ENCODE peak calls at places on chromosomes 13 and 19, in nine cellular contexts. K is H9; H is CD8-positive, alpha-beta memory T cell; T is transverse colon; W is lower lobe of right lung; F is psoas muscle; X is tibial nerve; L is neural progenitor cell; R is heart right ventricle. E is an unnamed sample.

GRCh38 chr13:109412232-109412935 is 374.0 kb downstream of the IRS2 start:
- DNase-seq in F (no peak), T (peak; percentile 32), K (peak; percentile 46), H (no peak), R (peak; percentile 57), X (no peak), L (peak; percentile 77), W (peak; percentile 55), E (no peak)

GRCh38 chr13:49690133-49690989 is 925 bp downstream of the EBPL start:
- DNase-seq in X (no peak), L (no peak), K (no peak), H (no peak), F (no peak), R (no peak), T (peak; percentile 31), W (no peak), E (no peak)

GRCh38 chr13:44620057-44620456 is 43.9 kb upstream of the TSC22D1 start:
- DNase-seq in F (no peak), X (no peak), W (no peak), L (peak; percentile 18), H (no peak), R (no peak), K (no peak), T (no peak), E (no peak)

GRCh38 chr13:22926176-22927007 is 254.4 kb upstream of the SGCG start:
- DNase-seq in K (peak; percentile 85), W (peak; percentile 79), L (peak; percentile 27), F (peak; percentile 92), H (no peak), R (peak; percentile 85), X (peak; percentile 41), T (peak; percentile 67), E (no peak)

GRCh38 chr19:20078696-20079095 is 896 bp downstream of the ZNF90 start:
- DNase-seq in F (no peak), T (peak; percentile 31), W (peak; percentile 49), L (peak; percentile 55), K (no peak), R (no peak), H (no peak), X (no peak), E (no peak)

GRCh38 chr13:95643814-95644598 is 500 bp downstream of the DZIP1 start:
- DNase-seq in K (peak; percentile 61), W (no peak), F (peak; percentile 59), T (no peak), L (peak; percentile 77), H (no peak), X (no peak), R (peak; percentile 24), E (no peak)

GRCh38 chr13:38819053-38819452 is 132.2 kb downstream of the FREM2 start:
- DNase-seq in F (no peak), R (no peak), K (no peak), L (peak; percentile 54), W (no peak), H (no peak), X (no peak), T (no peak), E (no peak)

GRCh38 chr19:15643387-15643786 is 2.7 kb downstream of the CYP4F3 start:
- DNase-seq in W (no peak), X (no peak), R (no peak), F (no peak), H (no peak), K (no peak), T (no peak), L (no peak), E (no peak)

GRCh38 chr13:29573190-29573589 is 22.3 kb downstream of the SLC7A1 start:
- DNase-seq in K (no peak), L (no peak), R (no peak), W (no peak), F (peak; percentile 70), H (no peak), T (peak; percentile 78), X (no peak), E (no peak)

GRCh38 chr19:15358918-15359317 is 20.7 kb downstream of the AKAP8 start:
- DNase-seq in X (no peak), R (no peak), F (no peak), H (no peak), T (no peak), K (no peak), L (no peak), W (no peak), E (no peak)

GRCh38 chr13:100483836-100484381 is 104.7 kb downstream of the GGACT start:
- DNase-seq in T (no peak), F (no peak), W (no peak), L (no peak), R (no peak), X (no peak), H (no peak), K (no peak), E (no peak)

GRCh38 chr13:26964278-26965057 is 203.9 kb upstream of the GPR12 start:
- DNase-seq in H (no peak), W (no peak), L (no peak), T (no peak), F (no peak), K (no peak), R (peak; percentile 33), X (no peak), E (no peak)

GRCh38 chr13:22517544-22517943 is 663.2 kb upstream of the SGCG start:
- DNase-seq in T (no peak), F (no peak), L (peak; percentile 28), H (no peak), R (no peak), K (no peak), X (no peak), W (no peak), E (no peak)

GRCh38 chr19:33499671-33500506 is 21.7 kb downstream of the PEPD start:
- DNase-seq in K (no peak), W (peak; percentile 35), X (no peak), F (no peak), H (no peak), T (no peak), R (no peak), L (no peak), E (no peak)

GRCh38 chr13:59047546-59047945 is 1116.2 kb downstream of the DIAPH3 start:
- DNase-seq in H (no peak), T (no peak), R (no peak), W (no peak), K (no peak), L (no peak), X (no peak), F (no peak), E (no peak)

GRCh38 chr13:32624441-32624840 is 38.2 kb downstream of the PDS5B start:
- DNase-seq in L (no peak), T (no peak), W (no peak), F (no peak), H (no peak), K (no peak), X (no peak), R (no peak), E (no peak)

GRCh38 chr13:108533842-108534241 is 95.6 kb upstream of the MYO16 start:
- DNase-seq in F (no peak), X (no peak), L (no peak), H (no peak), K (no peak), W (no peak), T (no peak), R (no peak), E (no peak)

GRCh38 chr19:17555929-17556813 is 722 bp downstream of the COLGALT1 start:
- DNase-seq in K (peak; percentile 76), W (peak; percentile 88), T (peak; percentile 81), X (no peak), F (peak; percentile 80), L (peak; percentile 55), H (no peak), R (peak; percentile 75), E (no peak)

GRCh38 chr19:1449467-1450442 is at the start of gene APC2:
- DNase-seq in X (no peak), H (no peak), L (peak; percentile 95), W (no peak), K (peak; percentile 83), T (no peak), F (no peak), R (no peak), E (no peak)

GRCh38 chr19:1746401-1747284 is 6.7 kb upstream of the ONECUT3 start:
- DNase-seq in R (no peak), K (no peak), H (no peak), F (no peak), L (no peak), T (no peak), W (no peak), X (no peak), E (no peak)

GRCh38 chr19:47239610-47240296 is 8.8 kb upstream of the BBC3 start:
- DNase-seq in H (peak; percentile 64), F (peak; percentile 65), W (peak; percentile 65), R (peak; percentile 40), L (peak; percentile 89), X (no peak), T (peak; percentile 59), K (peak; percentile 78), E (peak; percentile 57)
- H3K27ac ChIP-seq in H (no peak overlapping the region), F (no peak overlapping the region), W (no peak overlapping the region), R (no peak overlapping the region), L (no peak overlapping the region), X (no peak overlapping the region), T (no peak overlapping the region), K (no peak overlapping the region), E (no peak overlapping the region)

GRCh38 chr13:112894423-112894672 is 74.7 kb upstream of the MCF2L start:
- DNase-seq in T (no peak), W (no peak), H (no peak), R (no peak), X (no peak), L (no peak), F (peak; percentile 46), K (no peak), E (no peak)
- H3K27me3 ChIP-seq in T (peaks cover 24% of the 10 kb centered on the region), W (peaks cover 22% of the 10 kb centered on the region), H (peaks cover 11% of the 10 kb centered on the region), R (peaks cover 16% of the 10 kb centered on the region), X (no peaks in the 10 kb centered on the region), L (peaks cover 8% of the 10 kb centered on the region), F (no peaks in the 10 kb centered on the region), K (no peaks in the 10 kb centered on the region), E (no peaks in the 10 kb centered on the region)

DNA sequence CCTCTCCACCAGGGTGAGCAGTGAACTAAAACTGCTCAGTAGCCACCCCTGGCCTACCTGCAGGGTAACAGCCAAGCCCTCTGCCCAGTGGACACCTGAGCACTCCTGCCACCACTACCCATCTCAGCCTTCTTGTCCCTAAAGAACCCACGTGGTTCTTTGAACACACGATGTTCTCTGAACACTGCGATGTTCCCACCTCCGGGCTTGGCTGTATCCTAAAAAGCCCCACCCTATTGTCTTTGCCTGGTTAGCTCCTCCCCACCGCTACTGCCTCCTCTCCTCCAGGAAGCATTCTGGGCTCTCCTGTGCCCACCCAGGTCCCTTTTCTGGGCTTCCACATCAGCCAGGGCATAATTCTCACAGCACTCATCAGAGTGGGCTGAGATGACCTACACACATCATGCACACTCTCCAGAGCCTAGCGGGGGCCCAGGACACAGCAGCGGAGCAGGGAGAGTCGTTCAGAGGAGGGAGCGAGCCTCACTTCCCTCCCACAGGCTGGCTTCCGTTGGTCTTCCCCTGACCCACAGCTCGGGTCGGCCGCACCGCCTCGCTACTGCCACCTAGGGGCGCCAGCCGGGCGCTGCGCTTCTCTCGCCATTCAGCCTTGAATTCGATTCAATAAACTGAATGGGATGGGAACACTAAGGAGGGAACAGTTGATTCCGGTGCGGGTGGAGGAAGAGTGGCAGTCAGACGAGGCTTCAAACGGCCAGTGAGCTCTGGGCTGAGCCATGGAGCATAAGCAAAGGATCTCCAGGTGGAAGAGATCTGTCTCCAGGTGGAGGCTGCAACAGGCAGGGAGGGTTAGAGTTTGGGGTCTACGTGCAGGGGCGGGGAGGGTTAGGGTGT is 3.2 kb downstream of the ELAVL1 start:
- DNase-seq in K (peak; percentile 95), X (peak; percentile 63), W (peak; percentile 91), F (peak; percentile 91), H (peak; percentile 63), L (peak; percentile 90), T (peak; percentile 87), R (peak; percentile 84), E (peak; percentile 60)
- H3K27ac ChIP-seq in K (no peak overlapping the region), X (peak overlapping the region; percentile 83), W (peak overlapping the region; percentile 73), F (peak overlapping the region; percentile 76), H (peak overlapping the region; percentile 45), L (peak overlapping the region; percentile 80), T (peak overlapping the region; percentile 67), R (peak overlapping the region; percentile 86), E (peak overlapping the region; percentile 13)

GRCh38 chr19:35040474-35040825 is 1.1 kb upstream of the HPN start:
- DNase-seq in T (no peak), K (no peak), X (no peak), F (no peak), R (no peak), W (no peak), H (no peak), L (no peak), E (no peak)
- H3K27me3 ChIP-seq in T (peaks cover 23% of the 10 kb centered on the region), K (no peaks in the 10 kb centered on the region), X (no peaks in the 10 kb centered on the region), F (no peaks in the 10 kb centered on the region), R (no peaks in the 10 kb centered on the region), W (no peaks in the 10 kb centered on the region), H (no peaks in the 10 kb centered on the region), L (no peaks in the 10 kb centered on the region), E (no peaks in the 10 kb centered on the region)

E was measured in CD4-positive, alpha-beta T cell.